ENCODE peak calls at places on chromosomes 7 and 10, in nine cellular contexts. Y is NCI-H460, G is hippocampal formation, P is PC-9, D is activated T-cell treated with anti-CD3 and anti-CD28 coated beads for 48 hours, R is iris pigment epithelial cell, N is NCI-H1417, U is OCI-M1, K is kidney epithelial cell. O is an unnamed sample.

GRCh38 chr7:130084037-130084875 is 13.9 kb downstream of the KLHDC10 start:
- DNase-seq in Y (no peak), G (no peak), P (no peak), D (no peak), R (peak), N (no peak), U (peak), K (no peak), O (no peak)

GRCh38 chr10:79360499-79361342 is 13.5 kb downstream of the PPIF start:
- DNase-seq in Y (no peak), G (no peak), P (no peak), D (no peak), R (no peak), N (no peak), U (no peak), K (no peak), O (no peak)

GRCh38 chr10:92957223-92958010 is 103.2 kb upstream of the CYP26C1 start:
- DNase-seq in Y (no peak), G (no peak), P (no peak), D (no peak), R (peak), N (no peak), U (no peak), K (no peak), O (no peak)

GRCh38 chr10:96830511-96831199 is 1.4 kb upstream of the LCOR start:
- DNase-seq in Y (peak), G (peak), P (peak), D (peak), R (peak), N (peak), U (peak), K (no peak), O (peak)

GRCh38 chr10:43202657-43203490 is 64.0 kb downstream of the RASGEF1A start:
- DNase-seq in Y (no peak), G (no peak), P (no peak), D (peak), R (no peak), N (no peak), U (no peak), K (no peak), O (peak)

GRCh38 chr7:17233643-17234397 is 64.6 kb upstream of the AHR start:
- DNase-seq in Y (peak), G (peak), P (no peak), D (peak), R (peak), N (no peak), U (peak), K (no peak), O (no peak)

GRCh38 chr7:6651866-6652445 is 14.8 kb downstream of the ZNF316 start:
- DNase-seq in Y (no peak), G (no peak), P (no peak), D (no peak), R (no peak), N (no peak), U (no peak), K (no peak), O (no peak)

GRCh38 chr7:100942038-100942774 is 7.1 kb upstream of the MUC3A start:
- DNase-seq in Y (peak), G (no peak), P (peak), D (no peak), R (peak), N (peak), U (no peak), K (no peak), O (no peak)

GRCh38 chr7:1293950-1294728 is 61.5 kb downstream of the UNCX start:
- DNase-seq in Y (no peak), G (no peak), P (no peak), D (no peak), R (no peak), N (no peak), U (no peak), K (no peak), O (no peak)

GRCh38 chr10:33743429-33743857 is 409.0 kb upstream of the NRP1 start:
- DNase-seq in Y (no peak), G (no peak), P (no peak), D (no peak), R (no peak), N (no peak), U (peak), K (no peak), O (no peak)

GRCh38 chr7:34208878-34209621 is 303.7 kb downstream of the BMPER start:
- DNase-seq in Y (no peak), G (no peak), P (peak), D (no peak), R (no peak), N (no peak), U (no peak), K (no peak), O (no peak)

GRCh38 chr7:41777894-41778596 is 75.2 kb upstream of the INHBA start:
- DNase-seq in Y (no peak), G (no peak), P (no peak), D (no peak), R (peak), N (no peak), U (peak), K (no peak), O (no peak)

GRCh38 chr10:112161757-112162518 is 21.6 kb downstream of the GPAM start:
- DNase-seq in Y (no peak), G (no peak), P (no peak), D (no peak), R (no peak), N (no peak), U (no peak), K (no peak), O (no peak)

GRCh38 chr7:138287549-138287948 is 172.5 kb upstream of the TRIM24 start:
- DNase-seq in Y (no peak), G (no peak), P (no peak), D (no peak), R (no peak), N (no peak), U (no peak), K (no peak), O (no peak)

GRCh38 chr10:63129888-63130287 is 3.2 kb upstream of the NRBF2 start:
- DNase-seq in Y (no peak), G (no peak), P (no peak), D (no peak), R (no peak), N (no peak), U (no peak), K (no peak), O (no peak)

GRCh38 chr10:20582041-20582440 is 315.1 kb downstream of the NEBL start:
- DNase-seq in Y (no peak), G (peak), P (no peak), D (no peak), R (no peak), N (no peak), U (no peak), K (no peak), O (no peak)

GRCh38 chr10:79334573-79334972 is 12.7 kb upstream of the PPIF start:
- DNase-seq in Y (no peak), G (no peak), P (no peak), D (no peak), R (no peak), N (no peak), U (no peak), K (no peak), O (no peak)

GRCh38 chr7:134954197-134955082 is 31.9 kb upstream of the AGBL3 start:
- DNase-seq in Y (peak), G (peak), P (peak), D (no peak), R (peak), N (peak), U (peak), K (no peak), O (no peak)

GRCh38 chr7:155466142-155466813 is 8.3 kb downstream of the EN2 start:
- DNase-seq in Y (no peak), G (no peak), P (no peak), D (no peak), R (no peak), N (peak), U (no peak), K (no peak), O (no peak)

GRCh38 chr7:74612015-74612829 is 45.3 kb upstream of the GTF2I start:
- DNase-seq in Y (no peak), G (no peak), P (peak), D (no peak), R (peak), N (peak), U (peak), K (no peak), O (peak)

GRCh38 chr10:121409466-121410104 is 188.7 kb downstream of the FGFR2 start:
- DNase-seq in Y (no peak), G (no peak), P (no peak), D (no peak), R (no peak), N (no peak), U (no peak), K (no peak), O (peak)

GRCh38 chr7:151083071-151083823 is at the start of gene TMUB1:
- DNase-seq in Y (no peak), G (peak), P (peak), D (peak), R (no peak), N (peak), U (peak), K (no peak), O (peak)

GRCh38 chr7:36227223-36227622 is 74.2 kb downstream of the EEPD1 start:
- DNase-seq in Y (no peak), G (no peak), P (no peak), D (no peak), R (peak), N (no peak), U (no peak), K (no peak), O (no peak)

GRCh38 chr10:80737209-80737608 is 199.5 kb downstream of the SH2D4B start:
- DNase-seq in Y (no peak), G (no peak), P (no peak), D (no peak), R (no peak), N (no peak), U (peak), K (no peak), O (peak)

GRCh38 chr10:78433063-78433717 is 399.5 kb downstream of the RPS24 start:
- DNase-seq in Y (no peak), G (no peak), P (no peak), D (no peak), R (no peak), N (no peak), U (no peak), K (no peak), O (no peak)

GRCh38 chr7:69753981-69754380 is 155.7 kb downstream of the AUTS2 start:
- DNase-seq in Y (no peak), G (no peak), P (no peak), D (no peak), R (no peak), N (no peak), U (no peak), K (no peak), O (no peak)

GRCh38 chr10:49746626-49747302 is 15.4 kb downstream of the OGDHL start:
- DNase-seq in Y (no peak), G (no peak), P (no peak), D (no peak), R (no peak), N (no peak), U (no peak), K (no peak), O (no peak)

GRCh38 chr10:72334832-72335393 is 19.8 kb downstream of the DNAJB12 start:
- DNase-seq in Y (peak), G (peak), P (no peak), D (peak), R (peak), N (no peak), U (no peak), K (peak), O (peak)

GRCh38 chr10:58512470-58513188 is at the start of gene BICC1:
- DNase-seq in Y (no peak), G (no peak), P (no peak), D (peak), R (peak), N (peak), U (no peak), K (no peak), O (peak)

GRCh38 chr7:155203882-155204691 is 93.6 kb upstream of the INSIG1 start:
- DNase-seq in Y (no peak), G (no peak), P (no peak), D (no peak), R (no peak), N (no peak), U (no peak), K (no peak), O (no peak)

GRCh38 chr7:43735802-43736603 is 6.7 kb upstream of the COA1 start:
- DNase-seq in Y (peak), G (no peak), P (no peak), D (peak), R (peak), N (no peak), U (peak), K (no peak), O (no peak)

GRCh38 chr7:29369909-29370488 is 175.4 kb downstream of the CHN2 start:
- DNase-seq in Y (no peak), G (no peak), P (no peak), D (no peak), R (no peak), N (no peak), U (no peak), K (no peak), O (no peak)

O was measured in thyroid gland.